ENCODE peak calls at places on chromosome 15, in ten cellular contexts. A, Q, H, W, N, P, J, U, B and F are unnamed samples.

GRCh38 chr15:63553388-63553791 is 43.8 kb upstream of the FBXL22 start:
- DNase-seq in Q (no peak), H (no peak), N (no peak), J (no peak), U (no peak), W (no peak), A (no peak), B (peak; percentile 94), P (no peak), F (no peak)

GRCh38 chr15:48086582-48086981 is 34.2 kb upstream of the SLC24A5 start:
- DNase-seq in H (no peak), B (peak; percentile 2), N (no peak), A (no peak), U (no peak), W (no peak), Q (no peak), P (no peak), J (no peak), F (no peak)

GRCh38 chr15:70486451-70487379 is 276.6 kb downstream of the UACA start:
- DNase-seq in B (peak; percentile 96), A (peak; percentile 35), Q (peak; percentile 56), W (no peak), P (no peak), N (no peak), H (no peak), U (no peak), J (no peak), F (no peak)

GRCh38 chr15:89631902-89632264 is 23.4 kb downstream of the KIF7 start:
- DNase-seq in H (no peak), N (no peak), B (no peak), J (no peak), U (no peak), Q (no peak), A (no peak), P (no peak), W (peak; percentile 34), F (no peak)

GRCh38 chr15:83284563-83285283 is at the start of gene BNC1:
- DNase-seq in A (no peak), W (no peak), U (no peak), H (no peak), J (no peak), Q (no peak), N (no peak), P (no peak), B (no peak), F (no peak)

GRCh38 chr15:44215594-44215993 is 20.5 kb upstream of the FRMD5 start:
- DNase-seq in U (no peak), W (no peak), A (no peak), H (no peak), Q (no peak), P (no peak), N (no peak), B (peak; percentile 91), J (no peak), F (no peak)

GRCh38 chr15:45640610-45641009 is 5.8 kb downstream of the SQOR start:
- DNase-seq in U (no peak), J (no peak), W (no peak), H (no peak), B (peak; percentile 98), P (no peak), A (no peak), N (no peak), Q (no peak), F (no peak)

GRCh38 chr15:82944840-82945239 is 7.7 kb downstream of the HOMER2 start:
- DNase-seq in B (no peak), W (no peak), U (no peak), Q (no peak), N (peak; percentile 28), H (no peak), J (no peak), A (no peak), P (no peak), F (no peak)

GRCh38 chr15:89338036-89338435 is 3.4 kb upstream of the POLG start:
- DNase-seq in P (no peak), A (no peak), B (no peak), Q (no peak), W (no peak), U (no peak), N (no peak), H (no peak), J (no peak), F (no peak)

GRCh38 chr15:26572606-26573350 is 200.1 kb downstream of the GABRB3 start:
- DNase-seq in P (no peak), B (no peak), J (no peak), N (no peak), H (peak; percentile 87), A (no peak), U (no peak), Q (no peak), W (no peak), F (no peak)